ENCODE peak calls at places on chromosomes 16 and 17, in four cellular contexts. V is GM12878, H is HepG2, L is H1. P is an unnamed sample.

GRCh38 chr17:42531455-42532354 is 4.3 kb upstream of the NAGLU start:
- DNase-seq in L (peak; percentile 65), H (peak; percentile 70), V (no peak), P (peak; percentile 86)

GRCh38 chr17:48561894-48562810 is 16.0 kb downstream of the HOXB4 start:
- DNase-seq in V (peak; percentile 65), H (no peak), L (no peak), P (no peak)

GRCh38 chr16:2194852-2195315 is 1.5 kb downstream of the CASKIN1 start:
- DNase-seq in L (peak; percentile 80), V (peak; percentile 11), H (peak; percentile 67), P (peak; percentile 74)

GRCh38 chr17:8366231-8366630 is 10.3 kb downstream of the KRABD2 start:
- DNase-seq in H (no peak), L (no peak), V (no peak), P (no peak)

GRCh38 chr17:77479372-77479781 is 338.6 kb downstream of the SEC14L1 start:
- DNase-seq in H (no peak), L (peak; percentile 65), V (no peak), P (no peak)

GRCh38 chr17:10025976-10026785 is 121.1 kb upstream of the RCVRN start:
- DNase-seq in L (no peak), H (no peak), V (no peak), P (no peak)

GRCh38 chr16:14310519-14310991 is 239.4 kb downstream of the MRTFB start:
- DNase-seq in V (peak; percentile 86), H (peak; percentile 51), L (no peak), P (peak; percentile 44)

GRCh38 chr16:11796227-11797165 is 562 bp downstream of the ZC3H7A start:
- DNase-seq in H (peak; percentile 60), V (no peak), L (peak; percentile 63), P (peak; percentile 86)

GRCh38 chr17:8145811-8146210 is 6.4 kb downstream of the PER1 start:
- DNase-seq in H (no peak), L (no peak), V (no peak), P (no peak)

GRCh38 chr17:44842748-44843147 is 4.9 kb upstream of the HIGD1B start:
- DNase-seq in V (no peak), H (no peak), L (peak; percentile 60), P (no peak)

GRCh38 chr17:78862073-78863023 is 21.7 kb upstream of the USP36 start:
- DNase-seq in V (no peak), L (no peak), H (peak; percentile 62), P (no peak)

GRCh38 chr16:69351309-69352027 is at the start of gene TMED6:
- DNase-seq in L (no peak), V (no peak), H (peak; percentile 92), P (no peak)

GRCh38 chr17:82781894-82782274 is 30.0 kb downstream of the TBCD start:
- DNase-seq in V (peak; percentile 17), H (peak; percentile 50), L (peak; percentile 90), P (peak; percentile 98)

GRCh38 chr17:40818343-40818732 is 4.1 kb downstream of the KRT10 start:
- DNase-seq in L (no peak), V (no peak), H (no peak), P (no peak)

GRCh38 chr16:31707743-31708335 is 165.8 kb upstream of the ZNF267 start:
- DNase-seq in V (no peak), H (no peak), L (no peak), P (no peak)

GRCh38 chr16:9412362-9413311 is 321.2 kb downstream of the HAPSTR1 start:
- DNase-seq in L (no peak), H (no peak), V (no peak), P (no peak)

GRCh38 chr16:57620316-57621231 is 7.9 kb upstream of the ADGRG1 start:
- DNase-seq in L (no peak), H (no peak), V (no peak), P (no peak)

GRCh38 chr17:66654764-66655163 is 180.2 kb upstream of the CACNG5 start:
- DNase-seq in L (no peak), V (no peak), H (no peak), P (no peak)

GRCh38 chr16:31301708-31302400 is 42.1 kb downstream of the ITGAM start:
- DNase-seq in H (no peak), L (no peak), V (no peak), P (no peak)

GRCh38 chr17:57401556-57402488 is 145.5 kb downstream of the MSI2 start:
- DNase-seq in V (no peak), H (peak; percentile 27), L (no peak), P (peak; percentile 44)

DNA sequence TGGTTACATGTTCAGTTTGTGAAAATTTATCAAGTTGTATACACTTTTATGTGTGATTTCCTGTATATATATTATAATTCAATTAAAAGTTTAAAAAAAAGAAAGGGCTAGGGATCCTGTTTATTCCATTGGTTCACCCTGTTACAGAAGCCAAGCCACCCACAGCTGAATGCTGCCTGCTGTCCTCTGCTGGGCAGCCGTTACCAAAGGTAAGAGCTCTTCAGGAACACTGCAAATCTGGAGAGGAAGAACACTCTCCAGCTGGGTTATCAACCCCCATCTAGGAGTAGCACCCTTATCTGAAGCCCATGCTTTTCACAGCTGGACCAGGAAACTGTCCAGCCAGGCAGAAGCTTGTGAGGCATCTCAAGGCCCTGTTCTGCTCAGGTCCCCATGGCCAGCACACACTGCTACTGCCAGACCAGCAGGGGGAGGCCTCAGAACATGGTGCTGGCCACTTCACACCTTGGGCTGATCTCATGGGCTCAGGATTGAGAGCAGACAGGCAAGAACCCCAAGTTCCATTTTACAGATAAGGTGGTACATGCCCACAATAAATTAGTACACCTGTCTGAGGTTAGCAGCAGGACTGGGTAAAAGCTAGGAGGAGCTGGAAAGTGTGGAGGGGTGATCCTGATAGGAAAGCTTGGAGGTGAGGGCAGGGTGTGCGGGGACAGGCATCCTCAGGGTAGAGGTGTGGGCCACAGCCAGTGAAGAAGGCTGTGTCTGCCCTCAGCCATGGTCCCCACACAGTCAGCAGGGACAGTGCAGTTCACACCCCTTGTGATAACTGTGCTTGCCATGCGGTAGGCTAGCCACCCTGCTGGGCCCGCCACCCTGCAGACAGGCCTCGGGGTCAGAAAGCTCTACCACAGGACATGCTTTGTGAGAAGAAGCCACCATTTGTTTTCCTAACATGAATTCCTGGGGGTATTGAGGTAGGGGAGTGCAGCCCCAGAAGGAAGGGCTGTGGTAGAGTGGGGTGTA is 54.3 kb upstream of the SREBF1 start:
- DNase-seq in L (no peak), H (peak; percentile 70), V (no peak), P (peak; percentile 71)
- TF ChIP-seq TCF12 in L (no peak), H (no peak), V (no peak), P (no peak)

GRCh38 chr16:21952040-21952792 is 945 bp upstream of the UQCRC2 start:
- DNase-seq in H (peak; percentile 93), V (peak; percentile 51), L (peak; percentile 64), P (peak; percentile 66)

GRCh38 chr16:21950782-21951521 is 2.2 kb upstream of the UQCRC2 start:
- DNase-seq in H (peak; percentile 54), L (no peak), V (no peak), P (peak; percentile 34)

GRCh38 chr16:21953541-21953902 is 361 bp downstream of the UQCRC2 start:
- DNase-seq in H (no peak), L (no peak), V (no peak), P (no peak)

GRCh38 chr16:21949713-21950260 is 3.4 kb upstream of the UQCRC2 start:
- DNase-seq in H (no peak), L (no peak), V (no peak), P (no peak)

GRCh38 chr16:21952793-21953540 is at the start of gene UQCRC2:
- DNase-seq in V (peak; percentile 90), L (peak; percentile 85), H (peak; percentile 97), P (peak; percentile 86)
- TF ChIP-seq EP300 in V (peak; percentile 42), L (no peak), H (peak; percentile 41), P (no peak)

GRCh38 chr17:31134526-31134925 is 39.7 kb downstream of the NF1 start:
- DNase-seq in H (no peak), V (no peak), L (no peak), P (no peak)
- TF ChIP-seq TCF12 in H (no peak), V (no peak), L (no peak), P (no peak)

GRCh38 chr17:71546369-71546864 is 574.4 kb upstream of the SOX9 start:
- DNase-seq in L (no peak), V (no peak), H (no peak), P (no peak)
- TF ChIP-seq EP300 in L (no peak), V (no peak), H (no peak), P (no peak)

GRCh38 chr17:13001991-13002615 is 15.7 kb downstream of the ELAC2 start:
- DNase-seq in L (no peak), V (no peak), H (no peak), P (no peak)
- TF ChIP-seq TCF12 in L (no peak), V (no peak), H (no peak), P (no peak)

GRCh38 chr16:81568749-81569087 is 124.1 kb downstream of the CMIP start:
- DNase-seq in L (no peak), V (no peak), H (no peak), P (no peak)
- TF ChIP-seq EP300 in L (no peak), V (no peak), H (no peak), P (no peak)

DNA sequence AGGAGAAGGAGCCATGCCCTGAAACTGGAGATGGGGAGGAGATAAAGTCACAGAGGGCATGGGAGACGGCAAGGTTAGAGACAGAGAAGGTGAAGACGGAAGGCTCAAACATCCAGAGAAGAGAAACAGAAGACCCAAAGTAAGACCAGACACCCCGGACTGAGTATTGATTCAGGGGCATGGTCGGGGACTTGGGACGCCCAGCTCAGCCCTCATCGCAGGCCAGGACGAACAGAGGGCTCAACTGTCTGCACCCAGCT is 1.1 kb downstream of the XYLT1 start:
- DNase-seq in H (no peak), V (no peak), L (no peak), P (no peak)
- TF ChIP-seq TCF12 in H (no peak), V (no peak), L (no peak), P (no peak)

GRCh38 chr16:52731219-52731875 is 184.4 kb upstream of the TOX3 start:
- DNase-seq in H (no peak), L (no peak), V (no peak), P (no peak)
- TF ChIP-seq EP300 in H (no peak), L (no peak), V (no peak), P (no peak)

GRCh38 chr16:22359679-22360078 is 14.7 kb downstream of the CDR2 start:
- DNase-seq in H (no peak), V (no peak), L (no peak), P (no peak)

GRCh38 chr16:22356930-22357634 is 17.3 kb downstream of the CDR2 start:
- DNase-seq in V (peak; percentile 52), H (no peak), L (no peak), P (no peak)

GRCh38 chr16:22355487-22355908 is 18.9 kb downstream of the CDR2 start:
- DNase-seq in H (no peak), V (peak; percentile 56), L (no peak), P (no peak)

GRCh38 chr16:22358000-22358399 is 16.4 kb downstream of the CDR2 start:
- DNase-seq in L (no peak), H (no peak), V (no peak), P (no peak)

DNA sequence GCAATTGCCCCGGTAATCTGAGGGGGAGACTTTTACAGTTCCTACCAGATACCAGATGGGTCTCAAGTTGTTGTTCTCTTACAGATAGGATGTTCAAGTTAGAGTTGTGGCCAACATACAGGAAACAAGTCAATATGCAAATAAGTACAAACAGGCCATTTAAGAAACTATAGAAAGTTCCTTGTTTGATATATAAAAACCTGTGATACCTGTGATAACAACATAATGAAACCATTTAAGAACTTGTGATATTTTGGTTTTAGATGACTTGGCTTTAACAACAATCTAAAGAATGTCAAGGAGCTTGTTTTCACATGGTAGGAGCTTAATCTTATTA is 16.8 kb downstream of the CDR2 start:
- DNase-seq in H (no peak), V (no peak), L (no peak), P (no peak)
- TF ChIP-seq TCF12 in H (no peak), V (no peak), L (no peak), P (no peak)

P was measured in SK-N-SH.